ENCODE peak calls at places on chromosomes 2 and 18, in five cellular contexts. A, K, I, Q and W are unnamed samples.

GRCh38 chr2:120253021-120253882 is 600 bp downstream of the RALB start:
- DNase-seq in A (no peak), Q (peak), K (peak), I (no peak), W (peak)

GRCh38 chr2:39433586-39434195 is 3.4 kb downstream of the MAP4K3 start:
- DNase-seq in I (no peak), A (no peak), Q (no peak), K (peak), W (no peak)

GRCh38 chr2:127660291-127660578 is 14.3 kb downstream of the GPR17 start:
- DNase-seq in K (no peak), I (peak), Q (no peak), A (no peak), W (no peak)

GRCh38 chr2:175259164-175259563 is 77.7 kb upstream of the ATP5MC3 start:
- DNase-seq in I (no peak), K (no peak), Q (no peak), A (no peak), W (no peak)

GRCh38 chr2:88452151-88452851 is at the start of gene FOXI3:
- DNase-seq in I (peak), K (no peak), Q (no peak), A (no peak), W (no peak)

GRCh38 chr2:13660231-13660630 is 943.5 kb downstream of the TRIB2 start:
- DNase-seq in K (no peak), I (no peak), A (no peak), Q (no peak), W (no peak)

GRCh38 chr18:1446765-1447164 is 542.1 kb downstream of the ADCYAP1 start:
- DNase-seq in K (no peak), A (no peak), I (no peak), Q (no peak), W (no peak)

GRCh38 chr2:36032046-36032445 is 323.5 kb upstream of the CRIM1 start:
- DNase-seq in K (no peak), A (no peak), I (no peak), Q (no peak), W (no peak)

GRCh38 chr2:28411956-28412609 is 19.4 kb downstream of the FOSL2 start:
- DNase-seq in I (peak), Q (no peak), K (no peak), A (no peak), W (no peak)

GRCh38 chr18:47215554-47216138 is 35.8 kb downstream of the SKOR2 start:
- DNase-seq in K (peak), I (no peak), A (peak), Q (peak), W (peak)
- TF ChIP-seq CTCF in K (peak), I (peak), A (peak), Q (peak), W (no peak)

GRCh38 chr2:69208023-69208595 is 178.9 kb downstream of the GFPT1 start:
- DNase-seq in Q (no peak), A (no peak), I (no peak), K (peak), W (peak)
- TF ChIP-seq CTCF in Q (peak), A (no peak), I (peak), K (peak), W (no peak)

DNA sequence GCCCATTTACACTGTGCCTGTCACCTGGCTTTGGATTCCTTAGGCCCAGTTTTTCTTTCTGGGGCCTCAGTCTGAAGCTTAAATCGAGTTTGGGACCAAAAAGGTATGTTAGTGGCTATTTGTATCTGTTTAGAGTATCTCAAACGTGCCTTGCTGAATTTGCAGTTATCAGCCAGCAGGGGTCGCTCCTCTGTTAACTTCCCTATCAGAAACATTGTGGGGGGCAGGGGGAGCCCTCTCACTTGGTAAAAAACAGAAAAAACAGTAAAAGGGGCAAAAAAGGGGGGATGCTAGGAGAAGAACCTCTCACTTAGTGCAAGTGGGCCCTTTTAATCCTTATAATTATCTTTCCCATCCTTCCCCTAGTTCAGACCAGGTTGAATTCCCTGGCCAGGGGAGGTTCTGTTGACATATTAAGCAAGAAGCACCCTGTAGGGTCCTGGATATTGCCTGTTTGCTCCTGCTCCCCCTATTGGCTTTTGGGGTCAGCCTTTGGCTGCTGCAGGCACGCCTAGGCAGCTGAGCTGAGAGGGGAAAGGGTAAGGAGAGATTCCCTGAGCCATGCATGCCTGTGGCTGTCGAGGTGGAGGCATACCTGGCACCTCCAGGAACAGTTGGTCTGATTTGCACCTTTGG is 8.8 kb upstream of the IFIH1 start:
- DNase-seq in K (no peak), Q (no peak), A (no peak), I (no peak), W (no peak)
- TF ChIP-seq CTCF in K (peak), Q (peak), A (peak), I (peak), W (peak)

DNA sequence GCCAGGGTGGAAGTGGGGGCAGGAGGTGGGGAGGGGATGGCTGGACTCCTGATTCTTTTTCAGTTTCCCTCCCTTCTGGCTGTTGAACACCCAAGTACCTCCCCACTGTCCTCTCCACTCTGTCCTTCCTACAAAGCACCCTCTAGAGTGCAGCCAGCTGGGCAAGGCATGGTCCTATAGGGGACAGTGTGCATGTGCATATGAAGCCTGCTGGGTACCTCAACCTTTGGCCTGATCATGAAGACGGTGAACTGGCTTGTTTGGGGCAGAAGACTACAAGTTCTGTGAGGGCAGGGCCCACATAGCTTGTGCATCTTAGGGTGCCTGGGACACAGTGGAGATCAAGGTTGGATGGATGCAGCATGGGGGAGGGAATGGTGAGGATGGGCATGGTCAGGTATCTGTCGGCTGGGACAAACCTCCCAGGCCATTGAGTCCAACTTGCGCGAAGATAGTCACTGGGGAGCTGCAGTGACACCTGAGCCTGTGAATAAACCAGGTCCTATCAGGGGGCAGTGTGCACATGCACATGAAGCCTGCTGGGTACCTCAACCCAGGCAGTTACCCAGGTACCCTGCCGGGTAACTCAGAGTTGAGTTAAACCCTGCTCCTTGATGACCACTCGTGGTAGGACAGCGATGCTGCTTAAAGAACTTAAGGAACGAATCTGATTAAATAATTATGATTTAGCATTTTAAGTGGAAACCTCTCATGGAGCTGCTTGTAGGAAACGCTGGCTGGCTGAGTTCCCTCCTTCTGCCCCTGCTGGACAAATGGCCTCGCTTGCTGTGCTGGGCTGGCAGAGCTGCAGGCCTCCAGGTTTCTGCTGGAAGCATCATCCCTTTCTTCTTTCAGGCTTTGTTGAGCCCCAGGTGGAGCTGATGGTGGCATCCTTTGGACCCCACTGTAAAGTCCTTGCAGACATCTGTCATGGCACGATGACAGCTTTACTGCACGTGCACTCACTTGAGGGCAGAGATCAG is 84.0 kb downstream of the POLR1A start:
- DNase-seq in I (peak), Q (no peak), K (no peak), A (no peak), W (no peak)
- TF ChIP-seq CTCF in I (no peak), Q (no peak), K (peak), A (no peak), W (no peak)

GRCh38 chr2:136764397-136765255 is 719 bp upstream of the THSD7B start:
- DNase-seq in K (no peak), A (no peak), I (no peak), Q (no peak), W (no peak)

GRCh38 chr2:136767030-136767429 is 1.7 kb downstream of the THSD7B start:
- DNase-seq in A (no peak), Q (no peak), I (no peak), K (no peak), W (no peak)

GRCh38 chr2:136770384-136770783 is 5.0 kb downstream of the THSD7B start:
- DNase-seq in Q (no peak), A (no peak), I (no peak), K (no peak), W (no peak)

GRCh38 chr2:136765736-136766323 is 485 bp downstream of the THSD7B start:
- DNase-seq in A (no peak), I (no peak), K (no peak), Q (no peak), W (no peak)

GRCh38 chr2:136765256-136765735 is at the start of gene THSD7B:
- DNase-seq in K (no peak), Q (no peak), A (no peak), I (no peak), W (no peak)
- TF ChIP-seq CTCF in K (no peak), Q (no peak), A (no peak), I (no peak), W (no peak)